ENCODE peak calls at places on chromosome 9, in seven cellular contexts. T, F, C, B, A, U and S are unnamed samples.

GRCh38 chr9:63859475-63860215 is 1425.4 kb downstream of the FOXD4L5 start:
- DNase-seq in C (peak; percentile 9), F (peak; percentile 1), T (no peak), A (no peak), U (no peak), B (no peak), S (no peak)

GRCh38 chr9:124471761-124472160 is 21.5 kb downstream of the ADGRD2 start:
- DNase-seq in B (peak; percentile 13), A (no peak), T (no peak), C (no peak), U (no peak), F (no peak), S (no peak)

GRCh38 chr9:82124090-82124489 is 135.5 kb downstream of the SPATA31D1 start:
- DNase-seq in A (no peak), C (no peak), F (peak; percentile 74), B (no peak), T (no peak), U (no peak), S (no peak)

GRCh38 chr9:70924905-70925547 is 196.4 kb downstream of the TRPM3 start:
- DNase-seq in B (peak; percentile 13), C (peak; percentile 6), A (no peak), T (no peak), F (peak; percentile 81), U (peak; percentile 8), S (peak; percentile 83)

GRCh38 chr9:35962126-35962906 is 4.4 kb upstream of the OR2S2 start:
- DNase-seq in B (no peak), F (peak; percentile 22), A (no peak), C (no peak), U (no peak), T (no peak), S (no peak)

GRCh38 chr9:1994180-1994579 is 21.0 kb upstream of the SMARCA2 start:
- DNase-seq in A (no peak), U (no peak), T (no peak), B (no peak), C (no peak), F (no peak), S (no peak)

GRCh38 chr9:92934321-92934720 is 13.0 kb upstream of the FGD3 start:
- DNase-seq in B (no peak), A (no peak), F (no peak), U (no peak), T (no peak), C (no peak), S (no peak)

GRCh38 chr9:97773723-97774122 is 76.6 kb upstream of the XPA start:
- DNase-seq in B (no peak), C (no peak), U (no peak), F (peak; percentile 14), A (no peak), T (no peak), S (no peak)

GRCh38 chr9:79346350-79347020 is 225.3 kb upstream of the TLE4 start:
- DNase-seq in C (no peak), B (no peak), F (no peak), A (no peak), U (no peak), T (no peak), S (no peak)

GRCh38 chr9:127049581-127049980 is 72.9 kb downstream of the ANGPTL2 start:
- DNase-seq in C (no peak), F (peak; percentile 9), U (no peak), A (no peak), T (no peak), B (no peak), S (no peak)

GRCh38 chr9:36827593-36827992 is 206.5 kb downstream of the PAX5 start:
- DNase-seq in B (no peak), A (no peak), U (no peak), T (no peak), F (no peak), C (no peak), S (no peak)

GRCh38 chr9:22119537-22120167 is 110.5 kb upstream of the CDKN2B start:
- DNase-seq in A (no peak), T (no peak), C (peak; percentile 36), U (no peak), B (no peak), F (peak; percentile 47), S (peak; percentile 56)

GRCh38 chr9:95552814-95553546 is 36.2 kb upstream of the PTCH1 start:
- DNase-seq in A (no peak), F (peak; percentile 17), B (no peak), T (no peak), U (no peak), C (no peak), S (peak; percentile 78)

GRCh38 chr9:125993423-125993935 is 246.3 kb downstream of the PBX3 start:
- DNase-seq in A (no peak), F (no peak), B (no peak), U (no peak), T (no peak), C (no peak), S (no peak)

GRCh38 chr9:132023409-132024180 is 56.1 kb downstream of the MED27 start:
- DNase-seq in B (peak; percentile 73), C (no peak), F (no peak), T (no peak), U (no peak), A (no peak), S (no peak)

GRCh38 chr9:120935383-120935857 is 8.8 kb upstream of the TRAF1 start:
- DNase-seq in C (no peak), B (peak; percentile 97), F (peak; percentile 96), T (no peak), A (peak; percentile 50), U (no peak), S (peak; percentile 87)

GRCh38 chr9:2939368-2939767 is 95.5 kb upstream of the PUM3 start:
- DNase-seq in B (no peak), A (no peak), F (no peak), C (no peak), U (no peak), T (no peak), S (no peak)

GRCh38 chr9:114259800-114260523 is 62.9 kb upstream of the ORM1 start:
- DNase-seq in A (no peak), F (no peak), B (no peak), U (no peak), T (no peak), C (no peak), S (no peak)

GRCh38 chr9:129487658-129488483 is 133.0 kb downstream of the C9orf50 start:
- DNase-seq in T (no peak), U (peak; percentile 42), B (peak; percentile 18), A (no peak), C (peak; percentile 36), F (peak; percentile 68), S (peak; percentile 85)

GRCh38 chr9:76756273-76756650 is 8.0 kb upstream of the PCA3 start:
- DNase-seq in C (no peak), B (peak; percentile 29), T (no peak), A (no peak), F (peak; percentile 44), U (peak; percentile 20), S (peak; percentile 5)

GRCh38 chr9:85522459-85523092 is 219.2 kb downstream of the AGTPBP1 start:
- DNase-seq in T (no peak), C (peak; percentile 18), U (peak; percentile 55), F (peak; percentile 46), A (peak; percentile 41), B (peak; percentile 13), S (peak; percentile 36)

GRCh38 chr9:85900504-85901201 is 40.3 kb upstream of the NAA35 start:
- DNase-seq in B (no peak), T (no peak), U (peak; percentile 38), A (no peak), C (peak; percentile 29), F (peak; percentile 37), S (peak; percentile 37)

GRCh38 chr9:120729796-120730195 is 15.5 kb upstream of the MEGF9 start:
- DNase-seq in U (no peak), A (no peak), T (no peak), F (peak; percentile 61), B (no peak), C (no peak), S (peak; percentile 54)

GRCh38 chr9:114235113-114235589 is 79.8 kb downstream of the COL27A1 start:
- DNase-seq in F (no peak), T (no peak), U (no peak), B (peak; percentile 16), C (no peak), A (no peak), S (no peak)

GRCh38 chr9:124124729-124125589 is 113.4 kb downstream of the LHX2 start:
- DNase-seq in F (no peak), U (no peak), T (no peak), A (no peak), C (no peak), B (peak; percentile 27), S (peak; percentile 97)

GRCh38 chr9:98606730-98607129 is 102.0 kb downstream of the GABBR2 start:
- DNase-seq in T (no peak), B (no peak), U (no peak), A (no peak), C (no peak), F (no peak), S (no peak)

GRCh38 chr9:99052849-99053715 is 51.8 kb upstream of the TGFBR1 start:
- DNase-seq in F (no peak), U (no peak), A (no peak), T (no peak), C (no peak), B (no peak), S (no peak)

GRCh38 chr9:134136117-134136996 is 475 bp downstream of the WDR5 start:
- DNase-seq in C (peak; percentile 24), F (peak; percentile 24), T (no peak), B (no peak), U (peak; percentile 23), A (no peak), S (peak; percentile 57)

GRCh38 chr9:115888131-115888530 is 265.5 kb upstream of the PAPPA start:
- DNase-seq in F (peak; percentile 73), C (no peak), T (no peak), B (no peak), U (no peak), A (no peak), S (no peak)